ENCODE peak calls at places on chromosome 3, in seven cellular contexts. One of them, this sample, is unnamed.

GRCh38 chr3:65196663-65197062 is 508.9 kb upstream of the ADAMTS9 start:
- DNase-seq in transverse colon: no peak
- DNase-seq in heart left ventricle: no peak
- DNase-seq in ovary: no peak
- DNase-seq in esophagus squamous epithelium: no peak
- DNase-seq in right lobe of liver: no peak
- DNase-seq in HCT116: no peak
- DNase-seq in this sample: no peak

GRCh38 chr3:170868577-170869239 is 1.3 kb downstream of the RPL22L1 start:
- DNase-seq in transverse colon: no peak
- DNase-seq in heart left ventricle: no peak
- DNase-seq in ovary: no peak
- DNase-seq in esophagus squamous epithelium: no peak
- DNase-seq in right lobe of liver: no peak
- DNase-seq in HCT116: no peak
- DNase-seq in this sample: no peak

GRCh38 chr3:20668411-20668810 is 482.4 kb upstream of the SGO1 start:
- DNase-seq in transverse colon: no peak
- DNase-seq in heart left ventricle: no peak
- DNase-seq in ovary: no peak
- DNase-seq in esophagus squamous epithelium: no peak
- DNase-seq in right lobe of liver: no peak
- DNase-seq in HCT116: no peak
- DNase-seq in this sample: no peak

GRCh38 chr3:11566916-11567315 is 76.8 kb downstream of the VGLL4 start:
- DNase-seq in transverse colon: no peak
- DNase-seq in heart left ventricle: no peak
- DNase-seq in ovary: no peak
- DNase-seq in esophagus squamous epithelium: no peak
- DNase-seq in right lobe of liver: no peak
- DNase-seq in HCT116: no peak
- DNase-seq in this sample: no peak

GRCh38 chr3:10437272-10437994 is 68.0 kb downstream of the ATP2B2 start:
- DNase-seq in transverse colon: no peak
- DNase-seq in heart left ventricle: no peak
- DNase-seq in ovary: no peak
- DNase-seq in esophagus squamous epithelium: no peak
- DNase-seq in right lobe of liver: no peak
- DNase-seq in HCT116: no peak
- DNase-seq in this sample: no peak

GRCh38 chr3:122982202-122983185 is 45.1 kb downstream of the SEMA5B start:
- DNase-seq in transverse colon: no peak
- DNase-seq in heart left ventricle: peak; percentile 51
- DNase-seq in ovary: no peak
- DNase-seq in esophagus squamous epithelium: no peak
- DNase-seq in right lobe of liver: no peak
- DNase-seq in HCT116: no peak
- DNase-seq in this sample: peak; percentile 24

GRCh38 chr3:77835916-77836315 is 796.0 kb downstream of the ROBO2 start:
- DNase-seq in transverse colon: no peak
- DNase-seq in heart left ventricle: no peak
- DNase-seq in ovary: no peak
- DNase-seq in esophagus squamous epithelium: no peak
- DNase-seq in right lobe of liver: no peak
- DNase-seq in HCT116: no peak
- DNase-seq in this sample: no peak

GRCh38 chr3:158768881-158769518 is 32.9 kb upstream of the MFSD1 start:
- DNase-seq in transverse colon: peak; percentile 11
- DNase-seq in heart left ventricle: no peak
- DNase-seq in ovary: no peak
- DNase-seq in esophagus squamous epithelium: no peak
- DNase-seq in right lobe of liver: no peak
- DNase-seq in HCT116: no peak
- DNase-seq in this sample: no peak

GRCh38 chr3:101588626-101589025 is 14.6 kb downstream of the PCNP start:
- DNase-seq in transverse colon: no peak
- DNase-seq in heart left ventricle: no peak
- DNase-seq in ovary: no peak
- DNase-seq in esophagus squamous epithelium: no peak
- DNase-seq in right lobe of liver: no peak
- DNase-seq in HCT116: no peak
- DNase-seq in this sample: no peak

GRCh38 chr3:99500485-99500884 is 137.9 kb upstream of the COL8A1 start:
- DNase-seq in transverse colon: no peak
- DNase-seq in heart left ventricle: no peak
- DNase-seq in ovary: no peak
- DNase-seq in esophagus squamous epithelium: no peak
- DNase-seq in right lobe of liver: no peak
- DNase-seq in HCT116: no peak
- DNase-seq in this sample: no peak

GRCh38 chr3:107966261-107966660 is 124.6 kb downstream of the CD47 start:
- DNase-seq in transverse colon: no peak
- DNase-seq in heart left ventricle: no peak
- DNase-seq in ovary: no peak
- DNase-seq in esophagus squamous epithelium: no peak
- DNase-seq in right lobe of liver: no peak
- DNase-seq in HCT116: no peak
- DNase-seq in this sample: no peak

GRCh38 chr3:121592856-121593702 is at the start of gene FBXO40:
- DNase-seq in transverse colon: peak; percentile 45
- DNase-seq in heart left ventricle: peak; percentile 67
- DNase-seq in ovary: peak; percentile 36
- DNase-seq in esophagus squamous epithelium: no peak
- DNase-seq in right lobe of liver: peak; percentile 51
- DNase-seq in HCT116: no peak
- DNase-seq in this sample: peak; percentile 24

GRCh38 chr3:79162653-79163052 is 605.1 kb downstream of the ROBO1 start:
- DNase-seq in transverse colon: no peak
- DNase-seq in heart left ventricle: no peak
- DNase-seq in ovary: no peak
- DNase-seq in esophagus squamous epithelium: no peak
- DNase-seq in right lobe of liver: no peak
- DNase-seq in HCT116: no peak
- DNase-seq in this sample: no peak

GRCh38 chr3:196327405-196327804 is 9.4 kb upstream of the DYNLT2B start:
- DNase-seq in transverse colon: no peak
- DNase-seq in heart left ventricle: no peak
- DNase-seq in ovary: no peak
- DNase-seq in esophagus squamous epithelium: no peak
- DNase-seq in right lobe of liver: no peak
- DNase-seq in HCT116: no peak
- DNase-seq in this sample: no peak

GRCh38 chr3:48697952-48698351 is 12.2 kb upstream of the NCKIPSD start:
- DNase-seq in transverse colon: no peak
- DNase-seq in heart left ventricle: no peak
- DNase-seq in ovary: no peak
- DNase-seq in esophagus squamous epithelium: no peak
- DNase-seq in right lobe of liver: no peak
- DNase-seq in HCT116: no peak
- DNase-seq in this sample: no peak

GRCh38 chr3:56157693-56158092 is 310.6 kb downstream of the ERC2 start:
- DNase-seq in transverse colon: no peak
- DNase-seq in heart left ventricle: peak; percentile 28
- DNase-seq in ovary: no peak
- DNase-seq in esophagus squamous epithelium: no peak
- DNase-seq in right lobe of liver: peak; percentile 16
- DNase-seq in HCT116: no peak
- DNase-seq in this sample: no peak

GRCh38 chr3:154540950-154541604 is 111.1 kb upstream of the GPR149 start:
- DNase-seq in transverse colon: no peak
- DNase-seq in heart left ventricle: no peak
- DNase-seq in ovary: no peak
- DNase-seq in esophagus squamous epithelium: no peak
- DNase-seq in right lobe of liver: no peak
- DNase-seq in HCT116: no peak
- DNase-seq in this sample: no peak

GRCh38 chr3:144167634-144168033 is 196.0 kb downstream of the DIPK2A start:
- DNase-seq in transverse colon: no peak
- DNase-seq in heart left ventricle: no peak
- DNase-seq in ovary: no peak
- DNase-seq in esophagus squamous epithelium: no peak
- DNase-seq in right lobe of liver: no peak
- DNase-seq in HCT116: no peak
- DNase-seq in this sample: no peak

GRCh38 chr3:185221203-185221602 is 32.6 kb downstream of the EHHADH start:
- DNase-seq in transverse colon: no peak
- DNase-seq in heart left ventricle: no peak
- DNase-seq in ovary: no peak
- DNase-seq in esophagus squamous epithelium: no peak
- DNase-seq in right lobe of liver: no peak
- DNase-seq in HCT116: no peak
- DNase-seq in this sample: no peak

GRCh38 chr3:185215873-185216586 is 37.8 kb downstream of the EHHADH start:
- DNase-seq in transverse colon: no peak
- DNase-seq in heart left ventricle: no peak
- DNase-seq in ovary: no peak
- DNase-seq in esophagus squamous epithelium: no peak
- DNase-seq in right lobe of liver: no peak
- DNase-seq in HCT116: no peak
- DNase-seq in this sample: no peak

GRCh38 chr3:185210621-185211157 is 43.2 kb downstream of the EHHADH start:
- DNase-seq in transverse colon: no peak
- DNase-seq in heart left ventricle: no peak
- DNase-seq in ovary: no peak
- DNase-seq in esophagus squamous epithelium: no peak
- DNase-seq in right lobe of liver: no peak
- DNase-seq in HCT116: no peak
- DNase-seq in this sample: no peak

DNA sequence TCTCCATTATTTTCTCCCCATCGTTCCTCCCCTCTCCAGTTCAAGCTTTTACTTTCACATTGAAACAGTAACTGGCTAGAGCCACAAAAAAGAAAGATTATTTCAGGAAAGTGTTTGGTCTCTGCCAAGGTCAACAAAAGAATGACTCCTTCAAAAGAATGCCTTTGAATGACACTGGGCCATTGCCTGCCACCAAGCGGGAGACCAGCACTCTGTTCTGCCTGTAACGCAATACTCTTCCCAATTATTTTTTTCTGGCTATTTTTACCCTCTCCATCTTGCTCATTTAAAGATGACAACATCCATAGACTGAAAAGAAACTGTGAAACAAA is 37.3 kb downstream of the EHHADH start:
- DNase-seq in transverse colon: no peak
- DNase-seq in heart left ventricle: peak; percentile 32
- DNase-seq in ovary: no peak
- DNase-seq in esophagus squamous epithelium: no peak
- DNase-seq in right lobe of liver: peak; percentile 51
- DNase-seq in HCT116: no peak
- DNase-seq in this sample: no peak
- H3K4me3 ChIP-seq in transverse colon: no peak overlapping the region
- H3K4me3 ChIP-seq in heart left ventricle: peak overlapping the region; percentile 43
- H3K4me3 ChIP-seq in ovary: peak overlapping the region; percentile 8
- H3K4me3 ChIP-seq in esophagus squamous epithelium: peak overlapping the region; percentile 8
- H3K4me3 ChIP-seq in right lobe of liver: no peak overlapping the region
- H3K4me3 ChIP-seq in HCT116: no peak overlapping the region
- H3K4me3 ChIP-seq in this sample: no peak overlapping the region

GRCh38 chr3:39809995-39810595 is 686 bp downstream of the MYRIP start:
- DNase-seq in transverse colon: no peak
- DNase-seq in heart left ventricle: no peak
- DNase-seq in ovary: peak; percentile 37
- DNase-seq in esophagus squamous epithelium: no peak
- DNase-seq in right lobe of liver: peak; percentile 35
- DNase-seq in HCT116: no peak
- DNase-seq in this sample: peak; percentile 76

GRCh38 chr3:39808467-39809180 is 785 bp upstream of the MYRIP start:
- DNase-seq in transverse colon: no peak
- DNase-seq in heart left ventricle: no peak
- DNase-seq in ovary: peak; percentile 40
- DNase-seq in esophagus squamous epithelium: peak; percentile 0
- DNase-seq in right lobe of liver: peak; percentile 39
- DNase-seq in HCT116: no peak
- DNase-seq in this sample: no peak

GRCh38 chr3:39810647-39811161 is 1.3 kb downstream of the MYRIP start:
- DNase-seq in transverse colon: no peak
- DNase-seq in heart left ventricle: no peak
- DNase-seq in ovary: no peak
- DNase-seq in esophagus squamous epithelium: no peak
- DNase-seq in right lobe of liver: peak; percentile 29
- DNase-seq in HCT116: no peak
- DNase-seq in this sample: no peak

GRCh38 chr3:39811561-39811960 is 2.2 kb downstream of the MYRIP start:
- DNase-seq in transverse colon: no peak
- DNase-seq in heart left ventricle: no peak
- DNase-seq in ovary: no peak
- DNase-seq in esophagus squamous epithelium: no peak
- DNase-seq in right lobe of liver: no peak
- DNase-seq in HCT116: no peak
- DNase-seq in this sample: no peak

GRCh38 chr3:39809181-39809994 is at the start of gene MYRIP:
- DNase-seq in transverse colon: peak; percentile 81
- DNase-seq in heart left ventricle: peak; percentile 55
- DNase-seq in ovary: peak; percentile 77
- DNase-seq in esophagus squamous epithelium: no peak
- DNase-seq in right lobe of liver: peak; percentile 87
- DNase-seq in HCT116: no peak
- DNase-seq in this sample: peak; percentile 94
- TF ChIP-seq POLR2A in transverse colon: peak; percentile 28
- TF ChIP-seq POLR2A in heart left ventricle: no peak
- TF ChIP-seq POLR2A in ovary: no peak
- TF ChIP-seq POLR2A in esophagus squamous epithelium: no peak
- TF ChIP-seq POLR2A in right lobe of liver: peak; percentile 70
- TF ChIP-seq POLR2A in HCT116: no peak
- TF ChIP-seq POLR2A in this sample: no peak

GRCh38 chr3:129994883-129995559 is 20.5 kb downstream of the TRH start:
- DNase-seq in transverse colon: no peak
- DNase-seq in heart left ventricle: no peak
- DNase-seq in ovary: no peak
- DNase-seq in esophagus squamous epithelium: no peak
- DNase-seq in right lobe of liver: no peak
- DNase-seq in HCT116: no peak
- DNase-seq in this sample: no peak
- H3K4me3 ChIP-seq in transverse colon: no peak overlapping the region
- H3K4me3 ChIP-seq in heart left ventricle: no peak overlapping the region
- H3K4me3 ChIP-seq in ovary: no peak overlapping the region
- H3K4me3 ChIP-seq in esophagus squamous epithelium: no peak overlapping the region
- H3K4me3 ChIP-seq in right lobe of liver: no peak overlapping the region
- H3K4me3 ChIP-seq in HCT116: no peak overlapping the region
- H3K4me3 ChIP-seq in this sample: no peak overlapping the region

GRCh38 chr3:114626751-114627150 is 332.9 kb downstream of the TIGIT start:
- DNase-seq in transverse colon: no peak
- DNase-seq in heart left ventricle: no peak
- DNase-seq in ovary: no peak
- DNase-seq in esophagus squamous epithelium: no peak
- DNase-seq in right lobe of liver: no peak
- DNase-seq in HCT116: no peak
- DNase-seq in this sample: no peak

GRCh38 chr3:114622001-114622400 is 328.2 kb downstream of the TIGIT start:
- DNase-seq in transverse colon: no peak
- DNase-seq in heart left ventricle: no peak
- DNase-seq in ovary: no peak
- DNase-seq in esophagus squamous epithelium: no peak
- DNase-seq in right lobe of liver: no peak
- DNase-seq in HCT116: no peak
- DNase-seq in this sample: no peak

GRCh38 chr3:114623420-114624046 is 329.7 kb downstream of the TIGIT start:
- DNase-seq in transverse colon: no peak
- DNase-seq in heart left ventricle: no peak
- DNase-seq in ovary: no peak
- DNase-seq in esophagus squamous epithelium: no peak
- DNase-seq in right lobe of liver: no peak
- DNase-seq in HCT116: no peak
- DNase-seq in this sample: no peak

GRCh38 chr3:114624047-114624445 is 330.2 kb downstream of the TIGIT start:
- DNase-seq in transverse colon: peak; percentile 35
- DNase-seq in heart left ventricle: peak; percentile 88
- DNase-seq in ovary: peak; percentile 54
- DNase-seq in esophagus squamous epithelium: no peak
- DNase-seq in right lobe of liver: no peak
- DNase-seq in HCT116: no peak
- DNase-seq in this sample: no peak

GRCh38 chr3:114624676-114625181 is 330.9 kb downstream of the TIGIT start:
- DNase-seq in transverse colon: peak; percentile 74
- DNase-seq in heart left ventricle: peak; percentile 98
- DNase-seq in ovary: peak; percentile 91
- DNase-seq in esophagus squamous epithelium: no peak
- DNase-seq in right lobe of liver: peak; percentile 93
- DNase-seq in HCT116: peak; percentile 87
- DNase-seq in this sample: peak; percentile 87
- TF ChIP-seq POLR2A in transverse colon: peak; percentile 69
- TF ChIP-seq POLR2A in heart left ventricle: no peak
- TF ChIP-seq POLR2A in ovary: peak; percentile 70
- TF ChIP-seq POLR2A in esophagus squamous epithelium: no peak
- TF ChIP-seq POLR2A in right lobe of liver: peak; percentile 42
- TF ChIP-seq POLR2A in HCT116: no peak
- TF ChIP-seq POLR2A in this sample: no peak